ENCODE peak calls at places on chromosomes 6 and 20, in five cellular contexts. P is H1, W is H9, H is mesenchymal stem cell, V is trophoblast cell. R is an unnamed sample.

GRCh38 chr6:69914015-69914485 is 47.7 kb downstream of the COL19A1 start:
- DNase-seq in P (no peak), H (no peak), V (peak), W (no peak), R (peak)

GRCh38 chr6:24760210-24760609 is 14.5 kb upstream of the GMNN start:
- DNase-seq in P (no peak), V (no peak), H (no peak), W (no peak), R (no peak)

GRCh38 chr20:64143018-64143801 is 21.0 kb upstream of the MYT1 start:
- DNase-seq in H (no peak), V (no peak), P (peak), W (no peak), R (no peak)

GRCh38 chr20:40687384-40688128 is 1.5 kb downstream of the MAFB start:
- DNase-seq in P (peak), H (peak), W (peak), V (peak), R (peak)

GRCh38 chr20:23666189-23666588 is 22.6 kb downstream of the CST4 start:
- DNase-seq in V (no peak), W (no peak), P (no peak), H (peak), R (no peak)

GRCh38 chr20:15200139-15200538 is 862.7 kb upstream of the FLRT3 start:
- DNase-seq in V (no peak), P (no peak), W (no peak), H (no peak), R (no peak)

GRCh38 chr6:11033825-11034224 is 10.3 kb downstream of the ELOVL2 start:
- DNase-seq in W (no peak), V (peak), P (no peak), H (peak), R (no peak)

GRCh38 chr20:3871549-3872265 is 17.5 kb upstream of the PANK2 start:
- DNase-seq in P (no peak), H (peak), V (peak), W (no peak), R (no peak)

GRCh38 chr20:39112196-39112743 is 150.1 kb downstream of the DHX35 start:
- DNase-seq in W (peak), V (peak), H (peak), P (peak), R (peak)

GRCh38 chr6:7523922-7524321 is 17.5 kb upstream of the DSP start:
- DNase-seq in W (no peak), P (no peak), V (no peak), H (no peak), R (no peak)

GRCh38 chr6:118892248-118893094 is 1.5 kb upstream of the ASF1A start:
- DNase-seq in V (peak), W (no peak), H (no peak), P (no peak), R (no peak)

GRCh38 chr20:34110025-34111013 is 1.7 kb downstream of the EIF2S2 start:
- DNase-seq in W (no peak), P (no peak), V (no peak), H (peak), R (no peak)

GRCh38 chr6:139161817-139162284 is 27.0 kb downstream of the HECA start:
- DNase-seq in W (no peak), H (no peak), V (no peak), P (no peak), R (no peak)

GRCh38 chr20:34165246-34165645 is 53.2 kb upstream of the EIF2S2 start:
- DNase-seq in W (no peak), P (no peak), V (no peak), H (peak), R (no peak)

GRCh38 chr6:93417421-93417996 is 1.9 kb downstream of the EPHA7 start:
- DNase-seq in W (no peak), P (no peak), V (no peak), H (peak), R (peak)

GRCh38 chr6:82712826-82713225 is 349.2 kb downstream of the TPBG start:
- DNase-seq in P (no peak), V (no peak), W (no peak), H (no peak), R (no peak)

GRCh38 chr20:33711446-33711738 is 8.7 kb downstream of the PXMP4 start:
- DNase-seq in H (no peak), P (no peak), W (no peak), V (no peak), R (no peak)

GRCh38 chr6:170296746-170297576 is 6.1 kb upstream of the DLL1 start:
- DNase-seq in V (peak), P (peak), W (no peak), H (no peak), R (peak)

GRCh38 chr6:15511248-15512125 is 151.3 kb downstream of the DTNBP1 start:
- DNase-seq in W (no peak), H (no peak), V (no peak), P (no peak), R (no peak)

GRCh38 chr6:73455865-73456629 is 4.0 kb upstream of the CGAS start:
- DNase-seq in V (peak), W (no peak), P (no peak), H (peak), R (no peak)

GRCh38 chr6:37210313-37210898 is 40.5 kb downstream of the PIM1 start:
- DNase-seq in P (peak), W (peak), H (peak), V (peak), R (peak)

GRCh38 chr6:7324520-7324919 is 11.5 kb upstream of the SSR1 start:
- DNase-seq in H (no peak), V (peak), W (no peak), P (no peak), R (no peak)

GRCh38 chr6:38079537-38079936 is 260.0 kb downstream of the ZFAND3 start:
- DNase-seq in V (no peak), W (no peak), H (no peak), P (no peak), R (no peak)

GRCh38 chr6:151317206-151317994 is 74.0 kb downstream of the ZBTB2 start:
- DNase-seq in V (peak), P (no peak), W (no peak), H (peak), R (no peak)

GRCh38 chr6:149696904-149697303 is 21.0 kb downstream of the LATS1 start:
- DNase-seq in P (no peak), V (no peak), H (no peak), W (no peak), R (no peak)

GRCh38 chr6:113842165-113842564 is 15.0 kb upstream of the MARCKS start:
- DNase-seq in V (peak), H (peak), W (no peak), P (no peak), R (no peak)

GRCh38 chr6:31814677-31815024 is 432 bp downstream of the HSPA1L start:
- DNase-seq in P (peak), W (peak), H (peak), V (peak), R (peak)

GRCh38 chr6:146909376-146909775 is 294.8 kb upstream of the STXBP5 start:
- DNase-seq in P (no peak), W (no peak), V (no peak), H (no peak), R (no peak)

GRCh38 chr20:19934792-19935491 is 82.2 kb upstream of the NAA20 start:
- DNase-seq in H (peak), P (no peak), V (peak), W (no peak), R (no peak)

GRCh38 chr6:35817515-35817914 is 12.4 kb downstream of the LHFPL5 start:
- DNase-seq in W (no peak), P (no peak), V (no peak), H (no peak), R (no peak)

GRCh38 chr20:53258741-53259140 is 286.6 kb downstream of the TSHZ2 start:
- DNase-seq in V (peak), P (no peak), H (no peak), W (no peak), R (no peak)

GRCh38 chr6:912871-913663 is 220.1 kb upstream of the EXOC2 start:
- DNase-seq in H (peak), V (peak), P (no peak), W (peak), R (peak)

GRCh38 chr20:44966030-44966961 is at the start of gene STK4:
- DNase-seq in V (peak), P (peak), H (peak), W (peak), R (peak)

GRCh38 chr6:37538107-37538506 is 38.4 kb upstream of the CCDC167 start:
- DNase-seq in H (no peak), V (peak), P (peak), W (peak), R (no peak)

GRCh38 chr6:159606786-159607185 is 86.3 kb downstream of the SOD2 start:
- DNase-seq in W (no peak), V (no peak), H (no peak), P (no peak), R (no peak)

GRCh38 chr20:18224968-18225568 is 63.3 kb upstream of the ZNF133 start:
- DNase-seq in W (no peak), P (peak), H (peak), V (no peak), R (peak)

GRCh38 chr20:47361268-47361665 is 4.8 kb upstream of the ZMYND8 start:
- DNase-seq in V (no peak), W (no peak), P (no peak), H (no peak), R (no peak)

GRCh38 chr20:53124075-53124532 is 151.9 kb downstream of the TSHZ2 start:
- DNase-seq in H (no peak), W (no peak), P (no peak), V (peak), R (no peak)

GRCh38 chr6:34680802-34681515 is 15.6 kb downstream of the ILRUN start:
- DNase-seq in V (no peak), H (peak), W (no peak), P (no peak), R (no peak)
- H2BK12ac ChIP-seq in V (no peak), H (no peak), W (no peak), P (no peak), R (no peak)

GRCh38 chr6:164477126-164477525 is 832.3 kb downstream of the C6orf118 start:
- DNase-seq in H (no peak), V (no peak), W (no peak), P (no peak), R (no peak)
- H2BK12ac ChIP-seq in H (no peak), V (no peak), W (no peak), P (no peak), R (no peak)

GRCh38 chr6:166677941-166678340 is 50.9 kb upstream of the RPS6KA2 start:
- DNase-seq in W (no peak), V (peak), H (no peak), P (no peak), R (no peak)
- H2BK12ac ChIP-seq in W (no peak), V (peak), H (no peak), P (no peak), R (no peak)

DNA sequence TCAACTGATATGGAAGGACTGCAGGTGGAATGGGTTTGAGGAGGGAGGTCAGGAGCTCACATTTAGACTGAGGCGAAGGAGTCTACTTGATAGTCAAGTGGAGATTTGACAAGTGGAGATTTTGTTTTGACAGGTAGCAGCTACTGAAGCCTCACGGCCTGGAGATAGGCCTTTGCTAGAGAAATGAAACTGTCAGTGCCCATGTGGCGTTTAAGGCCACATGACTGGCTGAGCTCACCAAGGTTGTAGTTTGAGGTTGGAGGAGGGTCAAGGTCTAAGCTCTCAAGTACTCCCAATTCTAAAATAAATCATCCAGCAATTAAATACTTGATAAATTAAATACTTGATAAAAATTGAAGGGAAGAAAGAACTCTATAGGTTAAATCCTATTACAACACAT is 80.1 kb upstream of the C6orf118 start:
- DNase-seq in P (no peak), W (no peak), V (no peak), H (no peak), R (no peak)
- H2BK12ac ChIP-seq in P (no peak), W (no peak), V (no peak), H (no peak), R (no peak)

GRCh38 chr6:158328952-158329351 is 16.7 kb downstream of the TULP4 start:
- DNase-seq in P (no peak), W (no peak), H (no peak), V (no peak), R (no peak)
- H2BK12ac ChIP-seq in P (no peak), W (no peak), H (no peak), V (no peak), R (no peak)